ENCODE peak calls at places on chromosome 6, in five cellular contexts. One of them, this sample, is unnamed.

GRCh38 chr6:99031957-99032356 is 84.2 kb upstream of the FBXL4 start:
- DNase-seq in H9: no peak
- DNase-seq in IMR-90: no peak
- DNase-seq in trophoblast cell: no peak
- DNase-seq in neuronal stem cell: no peak
- DNase-seq in this sample: no peak

GRCh38 chr6:74366634-74367033 is 670.6 kb downstream of the CD109 start:
- DNase-seq in H9: no peak
- DNase-seq in IMR-90: peak
- DNase-seq in trophoblast cell: no peak
- DNase-seq in neuronal stem cell: no peak
- DNase-seq in this sample: no peak

GRCh38 chr6:101513181-101513580 is 119.7 kb downstream of the GRIK2 start:
- DNase-seq in H9: no peak
- DNase-seq in IMR-90: no peak
- DNase-seq in trophoblast cell: no peak
- DNase-seq in neuronal stem cell: no peak
- DNase-seq in this sample: no peak

GRCh38 chr6:37980222-37980595 is 160.7 kb downstream of the ZFAND3 start:
- DNase-seq in H9: no peak
- DNase-seq in IMR-90: no peak
- DNase-seq in trophoblast cell: no peak
- DNase-seq in neuronal stem cell: no peak
- DNase-seq in this sample: no peak

GRCh38 chr6:47479156-47479541 is 1.6 kb downstream of the CD2AP start:
- DNase-seq in H9: no peak
- DNase-seq in IMR-90: peak
- DNase-seq in trophoblast cell: no peak
- DNase-seq in neuronal stem cell: no peak
- DNase-seq in this sample: peak

GRCh38 chr6:28383235-28384142 is 16.1 kb downstream of the ZSCAN12 start:
- DNase-seq in H9: peak
- DNase-seq in IMR-90: peak
- DNase-seq in trophoblast cell: peak
- DNase-seq in neuronal stem cell: peak
- DNase-seq in this sample: peak

GRCh38 chr6:140051521-140052455 is 677.3 kb upstream of the CITED2 start:
- DNase-seq in H9: no peak
- DNase-seq in IMR-90: peak
- DNase-seq in trophoblast cell: peak
- DNase-seq in neuronal stem cell: no peak
- DNase-seq in this sample: peak

GRCh38 chr6:37074053-37074827 is 68.8 kb downstream of the FGD2 start:
- DNase-seq in H9: no peak
- DNase-seq in IMR-90: peak
- DNase-seq in trophoblast cell: no peak
- DNase-seq in neuronal stem cell: no peak
- DNase-seq in this sample: peak

GRCh38 chr6:36345681-36346417 is 9.2 kb upstream of the BNIP5 start:
- DNase-seq in H9: peak
- DNase-seq in IMR-90: no peak
- DNase-seq in trophoblast cell: peak
- DNase-seq in neuronal stem cell: no peak
- DNase-seq in this sample: no peak

GRCh38 chr6:109506314-109506713 is 23.3 kb upstream of the ZBTB24 start:
- DNase-seq in H9: no peak
- DNase-seq in IMR-90: no peak
- DNase-seq in trophoblast cell: no peak
- DNase-seq in neuronal stem cell: no peak
- DNase-seq in this sample: no peak

GRCh38 chr6:52497652-52498408 is 77.7 kb downstream of the EFHC1 start:
- DNase-seq in H9: no peak
- DNase-seq in IMR-90: peak
- DNase-seq in trophoblast cell: peak
- DNase-seq in neuronal stem cell: no peak
- DNase-seq in this sample: peak

GRCh38 chr6:43113431-43114260 is 37.5 kb downstream of the PTK7 start:
- DNase-seq in H9: no peak
- DNase-seq in IMR-90: no peak
- DNase-seq in trophoblast cell: no peak
- DNase-seq in neuronal stem cell: no peak
- DNase-seq in this sample: no peak

GRCh38 chr6:37702314-37702713 is 4.6 kb upstream of the MDGA1 start:
- DNase-seq in H9: no peak
- DNase-seq in IMR-90: no peak
- DNase-seq in trophoblast cell: no peak
- DNase-seq in neuronal stem cell: no peak
- DNase-seq in this sample: no peak

GRCh38 chr6:15296735-15297134 is 50.9 kb downstream of the JARID2 start:
- DNase-seq in H9: no peak
- DNase-seq in IMR-90: no peak
- DNase-seq in trophoblast cell: no peak
- DNase-seq in neuronal stem cell: no peak
- DNase-seq in this sample: no peak

GRCh38 chr6:52984247-52984646 is 10.8 kb downstream of the GSTA4 start:
- DNase-seq in H9: no peak
- DNase-seq in IMR-90: no peak
- DNase-seq in trophoblast cell: no peak
- DNase-seq in neuronal stem cell: no peak
- DNase-seq in this sample: no peak

GRCh38 chr6:154606860-154607259 is 96.4 kb upstream of the CNKSR3 start:
- DNase-seq in H9: no peak
- DNase-seq in IMR-90: no peak
- DNase-seq in trophoblast cell: no peak
- DNase-seq in neuronal stem cell: no peak
- DNase-seq in this sample: no peak

GRCh38 chr6:91132461-91132860 is 545.6 kb upstream of the MAP3K7 start:
- DNase-seq in H9: no peak
- DNase-seq in IMR-90: no peak
- DNase-seq in trophoblast cell: peak
- DNase-seq in neuronal stem cell: no peak
- DNase-seq in this sample: no peak

GRCh38 chr6:133584903-133585302 is 304.0 kb upstream of the TCF21 start:
- DNase-seq in H9: no peak
- DNase-seq in IMR-90: no peak
- DNase-seq in trophoblast cell: no peak
- DNase-seq in neuronal stem cell: no peak
- DNase-seq in this sample: no peak

GRCh38 chr6:33927551-33927950 is 123.7 kb upstream of the MLN start:
- DNase-seq in H9: no peak
- DNase-seq in IMR-90: peak
- DNase-seq in trophoblast cell: no peak
- DNase-seq in neuronal stem cell: no peak
- DNase-seq in this sample: peak

GRCh38 chr6:146297815-146298214 is 245.8 kb upstream of the RAB32 start:
- DNase-seq in H9: no peak
- DNase-seq in IMR-90: no peak
- DNase-seq in trophoblast cell: no peak
- DNase-seq in neuronal stem cell: no peak
- DNase-seq in this sample: no peak

GRCh38 chr6:84414531-84414930 is 187.1 kb upstream of the CEP162 start:
- DNase-seq in H9: no peak
- DNase-seq in IMR-90: no peak
- DNase-seq in trophoblast cell: no peak
- DNase-seq in neuronal stem cell: no peak
- DNase-seq in this sample: no peak

GRCh38 chr6:1009041-1009440 is 302.9 kb upstream of the FOXQ1 start:
- DNase-seq in H9: no peak
- DNase-seq in IMR-90: no peak
- DNase-seq in trophoblast cell: no peak
- DNase-seq in neuronal stem cell: no peak
- DNase-seq in this sample: no peak

GRCh38 chr6:39251406-39251805 is 22.1 kb upstream of the KCNK5 start:
- DNase-seq in H9: no peak
- DNase-seq in IMR-90: no peak
- DNase-seq in trophoblast cell: no peak
- DNase-seq in neuronal stem cell: no peak
- DNase-seq in this sample: no peak

GRCh38 chr6:74519172-74519571 is 686.7 kb downstream of the COL12A1 start:
- DNase-seq in H9: no peak
- DNase-seq in IMR-90: peak
- DNase-seq in trophoblast cell: no peak
- DNase-seq in neuronal stem cell: no peak
- DNase-seq in this sample: peak

GRCh38 chr6:167407239-167408064 is 82.6 kb downstream of the TTLL2 start:
- DNase-seq in H9: peak
- DNase-seq in IMR-90: no peak
- DNase-seq in trophoblast cell: no peak
- DNase-seq in neuronal stem cell: no peak
- DNase-seq in this sample: no peak

GRCh38 chr6:158285321-158285960 is 26.8 kb upstream of the TULP4 start:
- DNase-seq in H9: no peak
- DNase-seq in IMR-90: peak
- DNase-seq in trophoblast cell: no peak
- DNase-seq in neuronal stem cell: peak
- DNase-seq in this sample: no peak

GRCh38 chr6:170074907-170075306 is 216.0 kb downstream of the DLL1 start:
- DNase-seq in H9: peak
- DNase-seq in IMR-90: no peak
- DNase-seq in trophoblast cell: no peak
- DNase-seq in neuronal stem cell: no peak
- DNase-seq in this sample: no peak
- H4K91ac ChIP-seq in H9: no peak
- H4K91ac ChIP-seq in IMR-90: no peak
- H4K91ac ChIP-seq in trophoblast cell: no peak
- H4K91ac ChIP-seq in neuronal stem cell: peak
- H4K91ac ChIP-seq in this sample: no peak

GRCh38 chr6:82555801-82556200 is 192.2 kb downstream of the TPBG start:
- DNase-seq in H9: no peak
- DNase-seq in IMR-90: peak
- DNase-seq in trophoblast cell: no peak
- DNase-seq in neuronal stem cell: no peak
- DNase-seq in this sample: no peak

GRCh38 chr6:82554706-82555105 is 191.1 kb downstream of the TPBG start:
- DNase-seq in H9: no peak
- DNase-seq in IMR-90: no peak
- DNase-seq in trophoblast cell: peak
- DNase-seq in neuronal stem cell: no peak
- DNase-seq in this sample: no peak

GRCh38 chr6:82553863-82554531 is 190.4 kb downstream of the TPBG start:
- DNase-seq in H9: no peak
- DNase-seq in IMR-90: no peak
- DNase-seq in trophoblast cell: peak
- DNase-seq in neuronal stem cell: no peak
- DNase-seq in this sample: no peak

DNA sequence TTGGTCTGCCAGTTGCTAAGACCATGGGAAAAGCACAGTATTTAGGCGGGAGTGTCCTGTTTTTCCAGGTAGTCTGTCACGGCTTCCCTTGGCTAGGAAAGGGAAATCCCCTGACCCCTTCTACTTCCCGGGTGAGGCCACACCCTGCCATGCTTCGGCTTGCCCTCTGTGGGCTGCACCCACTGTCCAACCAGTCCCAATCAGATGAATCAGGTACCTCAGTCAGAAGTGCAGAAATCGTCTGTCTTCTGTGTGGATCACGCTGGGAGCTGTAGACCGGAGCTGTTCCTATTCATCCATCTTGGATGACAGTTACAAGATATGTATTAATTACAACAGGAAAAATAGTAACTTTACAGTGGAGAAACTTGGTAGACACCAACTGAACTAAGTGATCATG is 188.2 kb downstream of the TPBG start:
- DNase-seq in H9: no peak
- DNase-seq in IMR-90: no peak
- DNase-seq in trophoblast cell: no peak
- DNase-seq in neuronal stem cell: no peak
- DNase-seq in this sample: no peak
- H2BK5ac ChIP-seq in H9: no peak
- H2BK5ac ChIP-seq in IMR-90: no peak
- H2BK5ac ChIP-seq in trophoblast cell: no peak
- H2BK5ac ChIP-seq in neuronal stem cell: no peak
- H2BK5ac ChIP-seq in this sample: no peak

GRCh38 chr6:161228096-161228495 is 45.8 kb downstream of the AGPAT4 start:
- DNase-seq in H9: no peak
- DNase-seq in IMR-90: no peak
- DNase-seq in trophoblast cell: no peak
- DNase-seq in neuronal stem cell: no peak
- DNase-seq in this sample: no peak
- H3K18ac ChIP-seq in H9: no peak
- H3K18ac ChIP-seq in IMR-90: no peak
- H3K18ac ChIP-seq in trophoblast cell: peak
- H3K18ac ChIP-seq in neuronal stem cell: no peak
- H3K18ac ChIP-seq in this sample: peak

DNA sequence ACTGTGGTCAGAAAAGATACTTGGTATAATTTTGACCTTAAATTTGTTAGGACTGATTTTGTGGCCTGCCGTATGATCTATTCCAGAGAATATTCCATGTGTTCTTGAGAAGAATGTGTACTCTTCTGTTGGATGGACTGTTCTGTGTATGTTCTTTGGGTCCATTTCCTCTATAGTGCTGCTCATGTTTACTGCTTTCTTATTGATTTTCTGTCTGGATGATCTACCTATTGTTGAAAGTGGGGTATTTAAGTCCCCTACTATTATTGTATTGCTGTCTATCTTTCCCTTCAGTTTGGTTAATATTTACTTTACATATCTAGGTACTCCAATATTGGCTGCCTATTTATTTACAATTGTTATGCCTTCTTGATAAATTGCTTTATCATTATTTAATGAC is 298.4 kb downstream of the BCKDHB start:
- DNase-seq in H9: no peak
- DNase-seq in IMR-90: no peak
- DNase-seq in trophoblast cell: no peak
- DNase-seq in neuronal stem cell: no peak
- DNase-seq in this sample: no peak
- H4K91ac ChIP-seq in H9: no peak
- H4K91ac ChIP-seq in IMR-90: no peak
- H4K91ac ChIP-seq in trophoblast cell: no peak
- H4K91ac ChIP-seq in neuronal stem cell: no peak
- H4K91ac ChIP-seq in this sample: no peak

DNA sequence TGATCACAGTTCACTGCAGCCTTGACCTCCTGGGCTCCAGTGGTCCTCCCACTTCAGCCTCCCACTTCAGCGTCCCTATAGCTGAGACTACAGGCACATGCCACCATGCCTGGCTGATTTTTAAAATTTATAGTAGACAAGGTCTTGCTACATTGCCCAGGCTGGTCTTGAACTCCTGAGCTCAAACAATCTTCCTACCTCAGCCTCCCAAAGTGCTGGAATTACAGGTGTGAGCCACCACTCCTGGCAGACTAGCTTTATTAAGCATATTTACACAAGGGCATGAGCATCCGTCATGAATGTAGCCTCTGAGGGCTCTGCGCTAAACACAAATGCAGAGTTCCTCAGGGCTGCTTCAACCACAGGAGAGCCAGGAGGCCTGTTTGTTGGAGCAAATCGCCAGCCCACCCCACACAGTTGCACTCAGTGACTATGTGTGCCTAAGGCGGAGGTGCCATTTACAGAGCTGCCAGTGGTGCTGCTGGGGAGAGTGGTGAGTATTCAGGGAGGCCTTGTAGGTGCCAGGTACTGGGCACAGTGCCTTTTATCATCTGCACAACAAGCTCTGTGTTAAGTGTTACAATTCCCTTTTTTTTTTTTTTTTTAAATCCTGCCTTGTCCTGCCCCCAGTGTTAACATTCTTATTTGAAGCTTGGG is 78.2 kb downstream of the PSMG4 start:
- DNase-seq in H9: no peak
- DNase-seq in IMR-90: no peak
- DNase-seq in trophoblast cell: no peak
- DNase-seq in neuronal stem cell: no peak
- DNase-seq in this sample: no peak
- H2BK5ac ChIP-seq in H9: no peak
- H2BK5ac ChIP-seq in IMR-90: no peak
- H2BK5ac ChIP-seq in trophoblast cell: no peak
- H2BK5ac ChIP-seq in neuronal stem cell: no peak
- H2BK5ac ChIP-seq in this sample: no peak

This sample was measured in mesenchymal stem cell.